ENCODE peak calls at places on chromosomes 12 and 14, in five cellular contexts. Y is HepG2, D is A549, O is GM12878, V is endothelial cell of umbilical vein. G is an unnamed sample.

GRCh38 chr12:116534341-116535121 is 24.6 kb upstream of the MAP1LC3B2 start:
- DNase-seq in Y (no peak), D (no peak), O (no peak), V (peak; percentile 42), G (no peak)

GRCh38 chr12:113065126-113066007 is 8.8 kb downstream of the DTX1 start:
- DNase-seq in Y (no peak), D (no peak), O (no peak), V (no peak), G (peak; percentile 71)

GRCh38 chr12:130765186-130765659 is 49.1 kb upstream of the RIMBP2 start:
- DNase-seq in Y (no peak), D (peak; percentile 34), O (no peak), V (peak; percentile 8), G (peak; percentile 37)

GRCh38 chr12:4978737-4979136 is 64.9 kb upstream of the KCNA5 start:
- DNase-seq in Y (no peak), D (no peak), O (no peak), V (no peak), G (no peak)

GRCh38 chr12:102169922-102170698 is 27.5 kb downstream of the PMCH start:
- DNase-seq in Y (peak; percentile 9), D (no peak), O (no peak), V (peak; percentile 69), G (peak; percentile 49)

GRCh38 chr12:53045646-53046045 is 4.2 kb upstream of the TNS2 start:
- DNase-seq in Y (no peak), D (no peak), O (no peak), V (no peak), G (no peak)

GRCh38 chr14:69484444-69485113 is at the start of gene PLEKHD1:
- DNase-seq in Y (no peak), D (peak; percentile 51), O (no peak), V (no peak), G (no peak)

GRCh38 chr14:65255583-65256443 is 153.5 kb upstream of the MAX start:
- DNase-seq in Y (peak; percentile 69), D (no peak), O (no peak), V (no peak), G (no peak)

GRCh38 chr12:66905201-66905600 is 226.3 kb upstream of the GRIP1 start:
- DNase-seq in Y (no peak), D (no peak), O (no peak), V (no peak), G (no peak)

GRCh38 chr12:10590976-10591375 is 22.4 kb downstream of the MAGOHB start:
- DNase-seq in Y (no peak), D (no peak), O (no peak), V (no peak), G (no peak)

GRCh38 chr12:69405466-69405865 is 45.9 kb downstream of the YEATS4 start:
- DNase-seq in Y (peak; percentile 47), D (peak; percentile 73), O (no peak), V (peak; percentile 92), G (no peak)

GRCh38 chr12:9869307-9870161 is at the start of gene CLEC2B:
- DNase-seq in Y (no peak), D (no peak), O (peak; percentile 40), V (peak; percentile 92), G (peak; percentile 63)

GRCh38 chr12:111757361-111758119 is 9.2 kb upstream of the ALDH2 start:
- DNase-seq in Y (no peak), D (no peak), O (no peak), V (no peak), G (peak; percentile 93)

GRCh38 chr14:104817930-104818713 is 17.2 kb downstream of the ZBTB42 start:
- DNase-seq in Y (no peak), D (no peak), O (no peak), V (no peak), G (no peak)

GRCh38 chr12:12806784-12807516 is 6.2 kb upstream of the DDX47 start:
- DNase-seq in Y (no peak), D (no peak), O (no peak), V (peak; percentile 24), G (no peak)

GRCh38 chr12:3038166-3038565 is 39.0 kb upstream of the TSPAN9 start:
- DNase-seq in Y (no peak), D (no peak), O (no peak), V (no peak), G (no peak)

GRCh38 chr14:25034803-25035681 is 14.9 kb downstream of the STXBP6 start:
- DNase-seq in Y (peak; percentile 99), D (no peak), O (no peak), V (no peak), G (no peak)

GRCh38 chr12:30794591-30795409 is 40.0 kb upstream of the CAPRIN2 start:
- DNase-seq in Y (peak; percentile 67), D (peak; percentile 86), O (no peak), V (peak; percentile 93), G (peak; percentile 95)

GRCh38 chr12:100170313-100170858 is 27.7 kb upstream of the BLTP3B start:
- DNase-seq in Y (no peak), D (no peak), O (no peak), V (no peak), G (no peak)

GRCh38 chr12:64088431-64089349 is 133.4 kb downstream of the KICS2 start:
- DNase-seq in Y (peak; percentile 39), D (peak; percentile 88), O (no peak), V (peak; percentile 92), G (peak; percentile 78)

DNA sequence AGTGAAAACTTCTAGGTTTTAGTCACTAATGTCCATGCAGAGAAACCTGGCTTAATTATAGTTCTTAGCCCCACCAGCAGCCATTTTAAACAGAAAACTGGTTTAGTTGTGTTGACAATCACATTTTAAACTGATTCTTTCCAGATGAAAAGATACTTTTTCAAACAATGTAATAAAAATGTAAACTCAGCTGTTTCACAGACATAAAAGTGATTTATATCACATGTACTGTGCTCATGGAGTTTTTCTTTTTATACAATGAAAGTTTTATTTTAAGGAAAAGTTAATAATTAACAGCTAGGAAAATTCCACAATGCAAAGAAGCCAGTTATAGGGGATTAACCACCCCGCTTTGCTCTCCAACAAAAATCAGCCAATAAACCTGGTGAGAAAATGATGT is 129.7 kb downstream of the PAX9 start:
- DNase-seq in Y (peak; percentile 23), D (no peak), O (no peak), V (no peak), G (no peak)
- TF ChIP-seq MYC in Y (no peak), D (no peak), O (no peak), V (no peak), G (no peak)

DNA sequence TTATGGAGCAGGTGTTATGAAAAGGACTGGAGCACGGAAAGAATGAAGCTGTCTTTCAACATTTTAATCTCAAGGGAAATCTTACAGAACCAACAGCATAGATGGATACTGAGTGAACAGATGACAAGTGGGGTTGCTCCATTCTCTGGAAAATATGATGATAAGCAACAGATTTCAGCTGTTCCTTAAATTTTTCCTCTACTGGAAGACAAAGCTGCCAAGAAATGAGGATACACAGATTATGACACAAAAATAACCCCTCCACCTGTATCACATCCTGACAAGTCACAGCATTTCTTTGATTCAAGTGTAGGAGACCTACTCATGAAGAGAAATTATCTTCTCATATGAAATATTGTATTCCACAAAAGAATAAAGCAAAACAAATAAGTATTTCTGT is 13.0 kb upstream of the TMTC2 start:
- DNase-seq in Y (no peak), D (no peak), O (no peak), V (no peak), G (no peak)
- TF ChIP-seq MYC in Y (no peak), D (no peak), O (no peak), V (no peak), G (no peak)

GRCh38 chr12:117686911-117687377 is 281.8 kb downstream of the KSR2 start:
- DNase-seq in Y (peak; percentile 35), D (peak; percentile 88), O (no peak), V (peak; percentile 95), G (no peak)
- TF ChIP-seq MYC in Y (no peak), D (peak; percentile 35), O (no peak), V (no peak), G (no peak)

GRCh38 chr14:23632461-23633159 is 3.6 kb upstream of the DHRS2 start:
- DNase-seq in Y (no peak), D (no peak), O (no peak), V (no peak), G (no peak)

GRCh38 chr14:23630687-23631086 is 5.5 kb upstream of the DHRS2 start:
- DNase-seq in Y (no peak), D (no peak), O (no peak), V (no peak), G (no peak)

GRCh38 chr14:23631234-23631633 is 4.9 kb upstream of the DHRS2 start:
- DNase-seq in Y (no peak), D (no peak), O (no peak), V (no peak), G (no peak)

GRCh38 chr14:23631702-23632460 is 4.3 kb upstream of the DHRS2 start:
- DNase-seq in Y (peak; percentile 96), D (peak; percentile 75), O (peak; percentile 51), V (peak; percentile 81), G (peak; percentile 69)

DNA sequence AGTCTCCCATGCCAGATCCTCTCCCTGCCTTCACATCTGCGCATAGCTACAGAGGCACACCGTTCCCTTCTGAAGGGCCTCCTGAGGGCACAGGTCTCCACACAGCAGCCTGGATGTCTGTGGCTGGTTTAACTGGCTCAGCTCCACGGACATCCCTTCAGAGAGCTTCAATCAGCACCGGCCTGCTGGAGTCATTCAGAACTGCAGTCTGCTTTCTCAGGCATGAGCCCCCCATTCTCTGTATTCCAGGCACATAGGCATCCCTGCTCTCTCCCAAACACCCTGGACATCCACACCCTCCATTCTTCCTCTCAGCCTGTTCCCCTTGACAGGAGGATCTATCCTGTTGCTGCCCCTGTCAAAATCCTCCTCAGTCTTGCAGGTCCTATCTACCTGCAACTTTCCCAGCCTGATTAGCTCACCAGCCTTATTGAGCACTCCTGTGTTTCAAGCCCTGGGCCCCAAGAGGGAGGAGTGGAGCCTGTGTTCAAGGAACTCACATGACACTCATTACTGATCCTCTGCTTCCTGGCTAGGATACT is 2.9 kb upstream of the DHRS2 start:
- DNase-seq in Y (peak; percentile 91), D (peak; percentile 18), O (no peak), V (no peak), G (no peak)
- TF ChIP-seq MYC in Y (no peak), D (no peak), O (no peak), V (no peak), G (no peak)

DNA sequence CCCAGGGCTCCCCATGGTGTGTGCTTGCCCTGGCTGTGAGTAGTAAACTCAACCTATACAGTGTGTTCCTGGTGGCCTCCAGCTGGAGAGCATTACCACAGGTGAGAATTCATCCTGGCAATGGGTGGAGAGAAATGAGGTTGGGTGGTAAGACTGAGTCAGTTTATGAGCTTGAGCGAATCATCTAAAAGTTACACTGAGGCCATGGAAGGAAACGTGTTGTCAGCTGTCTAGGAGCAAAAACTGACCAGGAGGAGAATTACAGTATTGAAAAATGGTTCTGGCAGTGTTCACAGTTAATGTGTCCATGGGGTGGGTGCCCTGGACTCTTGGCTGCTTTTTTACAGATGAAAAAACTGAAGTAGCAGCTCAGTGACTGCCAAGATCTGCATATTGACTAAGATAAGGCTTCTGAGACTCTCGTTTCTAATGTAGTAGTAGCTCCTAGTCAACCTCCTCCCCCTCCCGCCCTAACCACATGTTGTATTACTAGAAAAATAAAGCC is 202.0 kb upstream of the AMIGO2 start:
- DNase-seq in Y (no peak), D (no peak), O (no peak), V (no peak), G (no peak)
- TF ChIP-seq MYC in Y (no peak), D (no peak), O (no peak), V (no peak), G (no peak)

GRCh38 chr14:82642425-82642824 is 1108.8 kb upstream of the SEL1L start:
- DNase-seq in Y (no peak), D (peak; percentile 5), O (no peak), V (no peak), G (no peak)
- TF ChIP-seq MYC in Y (no peak), D (no peak), O (no peak), V (no peak), G (no peak)

GRCh38 chr12:6724409-6724797 is 557 bp downstream of the COPS7A start:
- DNase-seq in Y (peak; percentile 20), D (no peak), O (no peak), V (no peak), G (peak; percentile 73)
- TF ChIP-seq MYC in Y (no peak), D (no peak), O (no peak), V (no peak), G (no peak)

G was measured in NB4.